ENCODE peak calls at places on chromosomes 1 and 21, in four cellular contexts. G is IMR-90, Q is mesendoderm, U is H1. K is an unnamed sample.

GRCh38 chr1:111565079-111565478 is 54.5 kb upstream of the RAP1A start:
- DNase-seq in Q (no peak), U (no peak), G (peak), K (no peak)

GRCh38 chr1:88736633-88737248 is 52.7 kb downstream of the PKN2 start:
- DNase-seq in U (peak), G (peak), Q (peak), K (peak)

GRCh38 chr1:181390350-181391080 is 92.8 kb upstream of the CACNA1E start:
- DNase-seq in U (no peak), G (no peak), Q (no peak), K (no peak)

GRCh38 chr1:244112646-244113045 is 61.6 kb downstream of the ZBTB18 start:
- DNase-seq in U (no peak), G (peak), Q (peak), K (no peak)

GRCh38 chr1:22676916-22677601 is 24.0 kb downstream of the C1QB start:
- DNase-seq in U (peak), G (no peak), Q (no peak), K (no peak)

GRCh38 chr1:109369167-109369746 is 28.5 kb downstream of the SORT1 start:
- DNase-seq in U (no peak), G (peak), Q (no peak), K (no peak)

GRCh38 chr1:162605225-162605927 is 26.9 kb upstream of the DDR2 start:
- DNase-seq in Q (no peak), G (peak), U (no peak), K (no peak)

GRCh38 chr1:154998201-154998780 is 4.3 kb upstream of the ZBTB7B start:
- DNase-seq in Q (no peak), G (no peak), U (no peak), K (peak)

GRCh38 chr1:247906504-247907047 is 11.2 kb downstream of the OR2W3 start:
- DNase-seq in U (no peak), Q (peak), G (peak), K (no peak)

GRCh38 chr1:186225089-186225488 is 150.0 kb downstream of the TPR start:
- DNase-seq in Q (no peak), G (no peak), U (no peak), K (no peak)

DNA sequence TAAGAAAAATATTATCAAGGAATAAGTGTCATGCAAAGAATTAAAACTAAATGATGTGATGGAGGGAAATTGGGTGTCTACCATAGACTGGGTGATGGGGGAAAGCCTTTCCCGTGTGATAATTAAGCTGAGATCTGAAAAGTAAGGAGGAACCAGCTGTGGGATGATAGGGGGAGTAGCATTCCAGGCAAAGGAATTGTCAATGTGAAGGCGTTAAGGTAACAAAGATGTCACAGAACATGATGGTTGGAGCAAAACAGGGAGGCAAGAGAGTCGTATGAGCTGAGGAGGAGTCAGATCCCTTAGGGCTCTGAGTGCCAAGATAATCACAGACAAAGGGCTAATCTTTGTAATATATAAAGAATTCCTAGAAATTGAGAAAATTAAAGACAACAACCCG is 170.1 kb downstream of the CDC7 start:
- DNase-seq in G (no peak), Q (no peak), U (no peak), K (no peak)
- H3K56ac ChIP-seq in G (no peak), Q (no peak), U (no peak), K (no peak)

GRCh38 chr1:66168919-66169725 is 364.8 kb upstream of the SGIP1 start:
- DNase-seq in U (no peak), Q (no peak), G (peak), K (no peak)
- H3K56ac ChIP-seq in U (no peak), Q (no peak), G (no peak), K (no peak)

GRCh38 chr1:235441159-235441685 is 63.0 kb downstream of the B3GALNT2 start:
- DNase-seq in G (no peak), Q (peak), U (no peak), K (no peak)
- H3K56ac ChIP-seq in G (no peak), Q (no peak), U (no peak), K (no peak)

GRCh38 chr1:219883400-219884332 is 44.7 kb downstream of the SLC30A10 start:
- DNase-seq in Q (peak), G (no peak), U (no peak), K (peak)
- H3K56ac ChIP-seq in Q (no peak), G (no peak), U (no peak), K (no peak)

GRCh38 chr1:164836614-164837018 is 277.6 kb downstream of the PBX1 start:
- DNase-seq in U (no peak), G (no peak), Q (no peak), K (no peak)
- H3K56ac ChIP-seq in U (no peak), G (no peak), Q (no peak), K (no peak)

GRCh38 chr21:38057626-38058025 is 141.4 kb upstream of the KCNJ6 start:
- DNase-seq in U (no peak), Q (no peak), G (no peak), K (no peak)

GRCh38 chr21:38056481-38056880 is 140.2 kb upstream of the KCNJ6 start:
- DNase-seq in G (no peak), U (no peak), Q (no peak), K (no peak)

GRCh38 chr21:38060533-38060932 is 144.3 kb upstream of the KCNJ6 start:
- DNase-seq in Q (no peak), U (no peak), G (no peak), K (no peak)
- H3K56ac ChIP-seq in Q (no peak), U (no peak), G (no peak), K (no peak)